ENCODE peak calls at places on chromosomes 3 and 15, in four cellular contexts. One of them, this sample, is unnamed.
A peak's percentile ranks its signal among the peaks of the same experiment; 100 is the strongest.

GRCh38 chr3:86934851-86935250 is 56.1 kb downstream of the VGLL3 start:
- DNase-seq in GM12878: no peak
- DNase-seq in K562: no peak
- DNase-seq in IMR-90: no peak
- DNase-seq in this sample: no peak

GRCh38 chr15:49645937-49646336 is 25.1 kb downstream of the DTWD1 start:
- DNase-seq in GM12878: no peak
- DNase-seq in IMR-90: peak; percentile 81
- DNase-seq in K562: no peak
- DNase-seq in this sample: no peak

GRCh38 chr3:48314542-48314941 is 18.9 kb downstream of the SPINK8 start:
- DNase-seq in K562: no peak
- DNase-seq in IMR-90: no peak
- DNase-seq in GM12878: no peak
- DNase-seq in this sample: no peak

GRCh38 chr3:140035856-140036255 is 100.9 kb downstream of the CLSTN2 start:
- DNase-seq in GM12878: no peak
- DNase-seq in IMR-90: no peak
- DNase-seq in K562: no peak
- DNase-seq in this sample: no peak

GRCh38 chr3:38651153-38651789 is 1.8 kb upstream of the SCN5A start:
- DNase-seq in GM12878: peak; percentile 9
- DNase-seq in IMR-90: peak; percentile 52
- DNase-seq in K562: peak; percentile 78
- DNase-seq in this sample: peak; percentile 61

GRCh38 chr3:21435871-21436270 is 315.1 kb downstream of the ZNF385D start:
- DNase-seq in K562: no peak
- DNase-seq in IMR-90: peak; percentile 92
- DNase-seq in GM12878: no peak
- DNase-seq in this sample: no peak

GRCh38 chr3:126523745-126524428 is at the start of gene CHST13:
- DNase-seq in IMR-90: peak; percentile 16
- DNase-seq in K562: peak; percentile 34
- DNase-seq in GM12878: no peak
- DNase-seq in this sample: peak; percentile 35

GRCh38 chr3:67863869-67864268 is 209.5 kb upstream of the SUCLG2 start:
- DNase-seq in K562: peak; percentile 7
- DNase-seq in GM12878: no peak
- DNase-seq in IMR-90: peak; percentile 16
- DNase-seq in this sample: peak; percentile 36

GRCh38 chr3:152155246-152155645 is 113.5 kb upstream of the MBNL1 start:
- DNase-seq in K562: no peak
- DNase-seq in GM12878: no peak
- DNase-seq in IMR-90: no peak
- DNase-seq in this sample: no peak

GRCh38 chr15:66815322-66815721 is 113.3 kb downstream of the SMAD6 start:
- DNase-seq in GM12878: no peak
- DNase-seq in K562: no peak
- DNase-seq in IMR-90: peak; percentile 94
- DNase-seq in this sample: no peak

GRCh38 chr3:94440767-94441493 is 378.1 kb downstream of the NSUN3 start:
- DNase-seq in K562: no peak
- DNase-seq in IMR-90: peak; percentile 89
- DNase-seq in GM12878: no peak
- DNase-seq in this sample: peak; percentile 6

GRCh38 chr3:73502609-73503560 is 121.9 kb downstream of the PDZRN3 start:
- DNase-seq in IMR-90: peak; percentile 98
- DNase-seq in GM12878: peak; percentile 57
- DNase-seq in K562: peak; percentile 44
- DNase-seq in this sample: peak; percentile 40

DNA sequence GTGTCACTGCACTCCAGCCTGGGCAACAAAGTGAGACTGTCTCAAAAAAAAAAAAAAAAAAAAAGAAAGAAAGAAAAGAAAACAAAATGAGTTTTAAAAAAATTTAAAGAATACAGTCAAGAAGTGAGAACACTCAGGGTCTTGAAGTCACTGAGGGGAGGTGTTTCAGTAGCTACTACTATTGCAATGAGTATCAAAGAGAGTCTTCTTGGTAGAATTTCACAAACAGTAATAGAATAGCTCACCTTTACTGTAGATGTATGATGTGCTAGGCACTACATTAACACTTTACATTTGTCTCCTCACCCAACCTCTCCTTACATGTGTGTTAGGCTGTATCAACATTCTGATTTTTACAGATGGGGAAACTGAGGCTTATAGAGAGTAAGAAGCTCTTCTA is 43.9 kb downstream of the EOMES start:
- DNase-seq in GM12878: no peak
- DNase-seq in IMR-90: no peak
- DNase-seq in K562: no peak
- DNase-seq in this sample: no peak
- TF ChIP-seq ELK1 in GM12878: no peak
- TF ChIP-seq ELK1 in IMR-90: no peak
- TF ChIP-seq ELK1 in K562: no peak
- TF ChIP-seq ELK1 in this sample: no peak

DNA sequence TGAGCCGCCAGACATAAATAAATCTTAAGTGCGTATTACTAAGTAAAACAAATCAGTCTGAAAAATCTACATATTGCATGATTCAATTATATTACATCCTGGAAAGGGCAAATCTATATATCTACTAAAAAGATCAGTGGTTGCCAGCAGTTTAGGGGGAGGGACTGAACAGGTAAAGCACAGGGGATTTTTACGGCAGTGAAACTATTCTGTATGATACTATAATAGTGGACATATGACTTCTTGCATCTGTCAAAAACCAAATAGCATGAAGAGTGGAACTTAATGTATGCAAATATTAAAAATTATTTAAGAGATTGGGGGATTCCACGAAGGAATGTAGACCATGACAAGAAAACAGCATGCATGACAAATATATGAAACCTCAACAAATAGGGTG is 111.6 kb downstream of the MYO9A start:
- DNase-seq in GM12878: no peak
- DNase-seq in K562: no peak
- DNase-seq in IMR-90: no peak
- DNase-seq in this sample: no peak
- H3K4me2 ChIP-seq in GM12878: no peak overlapping the region
- H3K4me2 ChIP-seq in K562: no peak overlapping the region
- H3K4me2 ChIP-seq in IMR-90: no peak overlapping the region
- H3K4me2 ChIP-seq in this sample: no peak overlapping the region

DNA sequence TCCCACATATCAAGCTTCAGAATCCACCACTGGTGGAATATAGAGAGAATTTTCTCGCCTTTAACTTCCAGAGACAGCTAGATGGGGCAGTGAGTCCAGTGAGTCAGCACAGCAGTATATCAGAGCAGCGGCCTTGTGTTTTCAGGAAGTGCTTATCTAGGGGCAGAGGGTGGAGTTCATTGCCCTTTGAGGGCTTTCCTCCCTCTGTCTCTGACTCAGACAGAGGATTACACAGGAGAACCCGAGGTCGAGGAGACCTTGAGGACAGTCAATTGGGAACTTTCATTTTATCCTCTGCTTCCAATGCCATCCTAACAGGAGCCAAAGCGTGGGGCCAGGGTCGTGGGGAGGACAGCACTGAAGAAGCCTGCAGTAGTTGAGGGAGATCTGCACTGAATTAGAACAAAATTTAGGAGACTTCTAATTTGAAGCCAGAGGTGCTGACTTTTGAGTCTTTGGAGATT is 109.6 kb upstream of the UMPS start:
- DNase-seq in IMR-90: peak; percentile 26
- DNase-seq in K562: peak; percentile 83
- DNase-seq in GM12878: peak; percentile 38
- DNase-seq in this sample: peak; percentile 63
- TF ChIP-seq ELK1 in IMR-90: no peak
- TF ChIP-seq ELK1 in K562: no peak
- TF ChIP-seq ELK1 in GM12878: no peak
- TF ChIP-seq ELK1 in this sample: no peak

DNA sequence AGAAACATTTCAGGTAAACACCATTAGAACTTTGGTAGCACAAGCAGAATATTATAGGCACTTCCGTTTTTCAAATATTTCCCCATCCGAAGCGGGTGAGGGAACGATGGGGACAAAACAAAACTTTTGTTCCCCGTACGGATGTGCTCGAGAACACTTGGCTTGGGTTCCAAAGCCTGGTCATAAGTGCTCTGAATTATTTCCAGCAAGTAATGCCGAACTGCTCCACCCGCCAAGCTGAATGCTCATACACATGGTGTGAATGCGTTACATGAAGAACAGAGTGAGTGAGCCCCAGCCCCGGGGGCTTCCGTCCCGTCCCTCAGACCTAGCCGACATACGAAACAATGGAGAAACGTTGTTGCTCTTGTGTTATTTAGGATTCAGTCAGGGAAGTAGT is 438.1 kb upstream of the ARRDC4 start:
- DNase-seq in K562: no peak
- DNase-seq in GM12878: no peak
- DNase-seq in IMR-90: no peak
- DNase-seq in this sample: no peak
- H3K4me2 ChIP-seq in K562: no peak overlapping the region
- H3K4me2 ChIP-seq in GM12878: no peak overlapping the region
- H3K4me2 ChIP-seq in IMR-90: no peak overlapping the region
- H3K4me2 ChIP-seq in this sample: peak overlapping the region; percentile 36

DNA sequence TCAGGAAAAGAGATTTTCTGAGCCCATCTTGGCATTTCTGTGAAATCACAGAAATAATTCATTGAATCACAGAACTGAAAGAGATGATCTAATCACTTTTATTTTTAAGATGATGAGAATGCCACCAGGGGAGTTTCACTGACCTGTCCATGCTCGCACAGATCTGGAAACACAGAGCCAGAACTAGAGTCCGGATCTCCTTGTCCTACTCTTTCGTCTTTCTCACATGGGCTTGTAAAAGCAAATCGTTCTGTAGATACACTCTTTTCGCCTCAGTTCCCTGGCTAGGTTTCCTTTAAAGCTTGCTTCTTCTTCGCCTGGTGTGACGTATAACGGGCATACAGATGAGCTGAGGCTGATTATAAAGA is 122.5 kb upstream of the SPRED1 start:
- DNase-seq in IMR-90: no peak
- DNase-seq in K562: no peak
- DNase-seq in GM12878: peak; percentile 30
- DNase-seq in this sample: no peak
- TF ChIP-seq ELK1 in IMR-90: no peak
- TF ChIP-seq ELK1 in K562: no peak
- TF ChIP-seq ELK1 in GM12878: no peak
- TF ChIP-seq ELK1 in this sample: no peak

GRCh38 chr3:53846851-53847155 is 435 bp downstream of the IL17RB start:
- DNase-seq in IMR-90: no peak
- DNase-seq in K562: no peak
- DNase-seq in GM12878: no peak
- DNase-seq in this sample: no peak

GRCh38 chr3:53846134-53846850 is at the start of the genes CHDH and IL17RB:
- DNase-seq in IMR-90: no peak
- DNase-seq in GM12878: no peak
- DNase-seq in K562: peak; percentile 43
- DNase-seq in this sample: peak; percentile 38

GRCh38 chr3:53845881-53846133 is 412 bp downstream of the CHDH start:
- DNase-seq in GM12878: no peak
- DNase-seq in K562: no peak
- DNase-seq in IMR-90: no peak
- DNase-seq in this sample: no peak

GRCh38 chr3:53845103-53845880 is 927 bp downstream of the CHDH start:
- DNase-seq in IMR-90: peak; percentile 13
- DNase-seq in K562: peak; percentile 22
- DNase-seq in GM12878: no peak
- DNase-seq in this sample: peak; percentile 60

DNA sequence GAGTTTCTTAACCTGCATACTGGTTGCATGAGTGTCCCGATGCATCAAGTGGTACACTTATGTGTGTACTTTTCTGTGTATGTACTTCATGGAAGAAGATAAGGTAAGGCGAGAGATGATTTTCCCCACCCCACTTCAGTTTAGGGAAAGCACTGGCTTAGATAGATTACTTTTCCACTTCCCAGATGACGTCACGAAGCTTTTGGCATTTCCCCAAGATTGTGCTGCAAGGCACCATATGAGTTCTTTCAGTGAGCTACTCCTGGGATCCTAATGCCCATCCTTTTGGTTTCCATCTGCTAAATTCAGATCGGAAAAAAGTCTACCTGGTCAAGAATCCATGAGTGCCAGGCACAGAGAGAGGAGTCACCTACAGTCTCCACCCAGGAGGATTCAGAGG is 4.5 kb downstream of the IL17RB start:
- DNase-seq in GM12878: no peak
- DNase-seq in K562: no peak
- DNase-seq in IMR-90: peak; percentile 58
- DNase-seq in this sample: no peak
- H3K4me2 ChIP-seq in GM12878: no peak overlapping the region
- H3K4me2 ChIP-seq in K562: no peak overlapping the region
- H3K4me2 ChIP-seq in IMR-90: no peak overlapping the region
- H3K4me2 ChIP-seq in this sample: no peak overlapping the region

GRCh38 chr3:52396907-52397591 is 47.9 kb downstream of the SEMA3G start:
- DNase-seq in IMR-90: no peak
- DNase-seq in GM12878: no peak
- DNase-seq in K562: no peak
- DNase-seq in this sample: no peak
- TF ChIP-seq ELK1 in IMR-90: no peak
- TF ChIP-seq ELK1 in GM12878: no peak
- TF ChIP-seq ELK1 in K562: no peak
- TF ChIP-seq ELK1 in this sample: no peak

DNA sequence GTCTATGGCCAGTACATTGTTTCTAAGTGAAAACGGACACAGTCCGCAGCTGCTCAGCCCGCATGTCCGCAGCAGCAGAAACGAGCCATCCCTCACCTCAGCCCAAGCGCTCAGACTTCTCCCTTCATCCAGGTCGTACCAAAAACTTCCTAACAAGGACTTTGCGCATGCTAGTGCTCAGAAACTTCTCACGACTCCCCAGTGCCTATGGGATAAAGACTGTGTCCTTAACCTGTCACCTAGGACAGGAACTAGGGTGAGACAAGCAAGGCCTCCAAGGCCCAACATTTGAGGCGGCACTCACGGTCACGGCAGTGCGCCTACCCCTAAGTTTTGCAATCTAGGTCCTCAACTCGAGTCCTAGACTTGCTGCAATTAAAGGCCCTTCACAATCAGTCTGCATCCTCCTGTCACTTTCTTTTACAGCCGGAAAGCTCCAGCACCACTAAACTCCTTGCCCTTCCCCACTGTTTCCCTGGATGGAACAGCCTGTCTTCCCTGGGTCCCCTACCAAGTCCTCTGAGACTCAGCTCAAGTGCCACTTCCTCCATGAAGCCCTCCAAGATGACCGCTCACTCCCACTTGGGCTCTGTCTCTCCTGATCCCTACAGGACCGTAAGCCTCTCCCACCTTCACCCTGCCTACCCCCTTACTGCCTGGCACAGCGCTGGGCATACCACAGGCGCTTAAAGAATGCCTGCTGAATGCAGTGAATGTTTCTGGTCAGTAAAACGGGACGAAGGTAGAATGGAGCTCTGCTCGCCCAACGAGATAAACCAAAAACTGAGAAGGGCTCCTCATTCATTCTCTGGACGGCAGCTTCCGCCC is 1.2 kb downstream of the CLN6 start:
- DNase-seq in GM12878: no peak
- DNase-seq in K562: no peak
- DNase-seq in IMR-90: no peak
- DNase-seq in this sample: peak; percentile 26
- H3K4me2 ChIP-seq in GM12878: peak overlapping the region; percentile 84
- H3K4me2 ChIP-seq in K562: peak overlapping the region; percentile 99
- H3K4me2 ChIP-seq in IMR-90: peak overlapping the region; percentile 69
- H3K4me2 ChIP-seq in this sample: peak overlapping the region; percentile 80